ENCODE peak calls at places on chromosomes 16 and 17, in seven cellular contexts. Q is GM23338, P is prostate gland, S is breast epithelium, E is transverse colon, R is spleen, H is suprapubic skin. I is an unnamed sample.

GRCh38 chr16:70746040-70746707 is 54.8 kb downstream of the VAC14 start:
- DNase-seq in E (peak; percentile 67), R (no peak), P (peak; percentile 76), H (no peak), S (peak; percentile 67), Q (no peak), I (peak; percentile 69)

GRCh38 chr16:3112058-3112880 is at the start of gene ZNF205:
- DNase-seq in Q (peak; percentile 93), R (peak; percentile 81), H (peak; percentile 87), P (peak; percentile 64), E (peak; percentile 85), S (peak; percentile 73), I (peak; percentile 79)

GRCh38 chr17:57925361-57925990 is 29.7 kb downstream of the CUEDC1 start:
- DNase-seq in R (no peak), S (no peak), E (no peak), H (no peak), P (no peak), Q (no peak), I (no peak)

GRCh38 chr17:12545877-12546513 is 119.7 kb upstream of the MYOCD start:
- DNase-seq in H (no peak), P (no peak), S (no peak), E (peak; percentile 19), Q (peak; percentile 82), R (no peak), I (no peak)

GRCh38 chr17:28902819-28903545 is at the start of gene DHRS13:
- DNase-seq in H (peak; percentile 87), Q (peak; percentile 96), S (peak; percentile 86), P (peak; percentile 89), R (peak; percentile 99), E (peak; percentile 95), I (peak; percentile 96)

GRCh38 chr16:50011707-50012106 is 13.3 kb upstream of the CNEP1R1 start:
- DNase-seq in R (no peak), H (no peak), S (no peak), Q (no peak), P (no peak), E (no peak), I (no peak)

GRCh38 chr17:66557886-66558285 is 255.5 kb downstream of the PRKCA start:
- DNase-seq in H (no peak), Q (no peak), R (no peak), S (no peak), P (no peak), E (no peak), I (no peak)

GRCh38 chr16:67415872-67416793 is at the start of gene ZDHHC1:
- DNase-seq in P (peak; percentile 67), Q (peak; percentile 86), R (peak; percentile 92), E (peak; percentile 76), H (no peak), S (peak; percentile 77), I (peak; percentile 76)

GRCh38 chr16:28280881-28281836 is 11.2 kb upstream of the SBK1 start:
- DNase-seq in R (no peak), S (no peak), P (no peak), H (no peak), Q (peak; percentile 45), E (no peak), I (no peak)

GRCh38 chr16:66070140-66070887 is 296.2 kb upstream of the CDH5 start:
- DNase-seq in S (no peak), H (no peak), Q (no peak), R (no peak), P (peak; percentile 85), E (peak; percentile 52), I (peak; percentile 41)

GRCh38 chr17:15264542-15264941 is 584 bp downstream of the PMP22 start:
- DNase-seq in R (peak; percentile 68), H (no peak), S (peak; percentile 68), E (peak; percentile 83), P (peak; percentile 26), Q (no peak), I (peak; percentile 88)

GRCh38 chr17:80154166-80154565 is 7.2 kb upstream of the EIF4A3 start:
- DNase-seq in S (no peak), P (no peak), E (no peak), Q (peak; percentile 70), R (no peak), H (no peak), I (no peak)

GRCh38 chr16:80543162-80543561 is 2.4 kb downstream of the DYNLRB2 start:
- DNase-seq in Q (no peak), P (no peak), H (no peak), E (no peak), R (no peak), S (no peak), I (no peak)

GRCh38 chr16:19468300-19468699 is 50.6 kb downstream of the TMC5 start:
- DNase-seq in H (no peak), Q (no peak), E (no peak), R (no peak), S (no peak), P (no peak), I (no peak)

GRCh38 chr16:28186752-28187151 is 25.0 kb downstream of the XPO6 start:
- DNase-seq in H (no peak), R (no peak), E (no peak), P (no peak), Q (no peak), S (no peak), I (no peak)

GRCh38 chr17:27494192-27495091 is 38.2 kb downstream of the KSR1 start:
- DNase-seq in H (peak; percentile 91), R (no peak), S (peak; percentile 64), E (peak; percentile 92), Q (peak; percentile 64), P (peak; percentile 93), I (peak; percentile 87)

GRCh38 chr17:72387487-72387886 is 266.7 kb downstream of the SOX9 start:
- DNase-seq in P (no peak), Q (no peak), S (no peak), H (no peak), E (no peak), R (no peak), I (no peak)

GRCh38 chr16:28845173-28846079 is 722 bp downstream of the TUFM start:
- DNase-seq in H (no peak), S (no peak), R (no peak), Q (peak; percentile 61), P (no peak), E (peak; percentile 64), I (peak; percentile 61)

GRCh38 chr16:86562356-86562755 is 4.3 kb upstream of the FOXC2 start:
- DNase-seq in H (no peak), R (no peak), S (no peak), E (no peak), Q (no peak), P (no peak), I (no peak)

GRCh38 chr16:67184453-67185002 is 765 bp upstream of the MATCAP1 start:
- DNase-seq in R (no peak), Q (no peak), H (no peak), P (no peak), S (no peak), E (no peak), I (no peak)

GRCh38 chr17:924711-925480 is 54.7 kb downstream of the NXN start:
- DNase-seq in E (no peak), Q (peak; percentile 64), P (peak; percentile 89), R (no peak), H (no peak), S (no peak), I (peak; percentile 52)

GRCh38 chr16:79215289-79215688 is 385.2 kb downstream of the MAF start:
- DNase-seq in P (no peak), S (no peak), H (no peak), E (no peak), Q (no peak), R (no peak), I (no peak)

GRCh38 chr17:690346-690745 is 24.3 kb downstream of the VPS53 start:
- DNase-seq in P (no peak), R (no peak), E (no peak), H (no peak), S (no peak), Q (no peak), I (no peak)

GRCh38 chr16:23160082-23160481 is 10.8 kb upstream of the USP31 start:
- DNase-seq in E (no peak), S (no peak), P (no peak), R (no peak), H (no peak), Q (no peak), I (no peak)

GRCh38 chr17:67218385-67218950 is 26.5 kb downstream of the HELZ start:
- DNase-seq in P (no peak), R (no peak), Q (no peak), E (no peak), S (no peak), H (no peak), I (no peak)

GRCh38 chr17:27569257-27569722 is 61.7 kb upstream of the LGALS9 start:
- DNase-seq in E (no peak), P (no peak), S (no peak), H (no peak), Q (peak; percentile 91), R (peak; percentile 82), I (no peak)

GRCh38 chr17:28446716-28447395 is 26.6 kb upstream of the SLC13A2 start:
- DNase-seq in R (no peak), Q (no peak), S (no peak), H (no peak), P (no peak), E (no peak), I (no peak)

GRCh38 chr16:55775857-55776256 is 57.0 kb downstream of the CES1 start:
- DNase-seq in Q (no peak), E (no peak), S (no peak), R (no peak), P (no peak), H (no peak), I (no peak)
- TF ChIP-seq POLR2AphosphoS5 in Q (no peak), E (no peak), S (no peak), R (no peak), P (no peak), H (no peak), I (no peak)

GRCh38 chr17:77374170-77374936 is 233.6 kb downstream of the SEC14L1 start:
- DNase-seq in R (peak; percentile 95), E (peak; percentile 78), S (peak; percentile 75), P (peak; percentile 67), H (peak; percentile 93), Q (peak; percentile 92), I (peak; percentile 87)
- H3K4me1 ChIP-seq in R (peaks cover 91% of the 10 kb centered on the region), E (peaks cover 63% of the 10 kb centered on the region), S (peaks cover 52% of the 10 kb centered on the region), P (peaks cover 44% of the 10 kb centered on the region), H (peaks cover 94% of the 10 kb centered on the region), Q (peaks cover 47% of the 10 kb centered on the region), I (peaks cover 84% of the 10 kb centered on the region)

DNA sequence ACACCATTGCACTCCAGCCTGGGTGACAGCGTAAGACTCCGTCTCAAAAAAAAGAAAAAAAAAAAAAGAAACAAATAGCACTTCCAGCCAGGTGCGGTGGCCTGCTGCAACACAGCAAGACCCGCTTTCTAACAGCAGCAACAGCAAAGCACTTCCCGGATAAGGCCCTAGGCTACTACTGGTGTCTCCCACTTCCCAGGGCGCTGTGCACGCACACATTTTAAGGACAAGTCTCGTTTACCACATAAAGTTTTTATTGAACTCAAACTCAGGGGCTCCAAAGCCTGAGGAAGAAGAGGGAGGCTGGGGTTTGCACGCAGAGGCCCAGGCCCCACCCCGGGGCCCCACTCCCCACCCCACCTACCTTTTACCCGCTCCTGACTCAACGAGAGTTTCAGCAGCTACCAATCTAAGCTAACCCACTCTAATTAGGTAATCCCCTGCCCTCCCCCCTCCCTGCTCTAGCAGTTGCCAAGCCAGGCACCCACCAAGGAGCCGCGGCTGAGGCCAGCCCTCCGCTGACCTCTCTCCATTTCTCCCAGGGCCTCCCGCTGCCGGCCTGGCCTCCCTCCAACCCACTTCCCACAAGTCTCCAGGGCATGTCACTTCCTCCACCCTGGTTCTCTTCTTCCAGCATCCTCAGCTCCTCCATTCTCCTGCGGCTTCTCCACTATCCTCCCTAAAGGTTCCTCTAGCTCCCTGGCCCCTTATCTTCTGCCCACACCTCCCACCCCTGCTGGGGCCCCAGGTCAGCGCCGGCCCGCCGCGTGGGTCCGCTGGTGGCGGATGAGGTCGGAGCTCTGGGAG is 2.4 kb downstream of the ZNF768 start:
- DNase-seq in P (no peak), R (no peak), E (no peak), H (no peak), Q (no peak), S (no peak), I (no peak)
- TF ChIP-seq POLR2AphosphoS5 in P (no peak), R (no peak), E (no peak), H (no peak), Q (no peak), S (no peak), I (no peak)

GRCh38 chr17:3887811-3888210 is 5.0 kb downstream of the CAMKK1 start:
- DNase-seq in S (no peak), Q (no peak), P (no peak), H (no peak), E (no peak), R (no peak), I (no peak)
- H3K4me1 ChIP-seq in S (peaks cover 27% of the 10 kb centered on the region), Q (peaks cover 22% of the 10 kb centered on the region), P (peaks cover 14% of the 10 kb centered on the region), H (peaks cover 77% of the 10 kb centered on the region), E (peaks cover 50% of the 10 kb centered on the region), R (peaks cover 77% of the 10 kb centered on the region), I (peaks cover 75% of the 10 kb centered on the region)